ENCODE peak calls at places on chromosomes 6 and 20, in four cellular contexts. H, A, Z and B are unnamed samples.

GRCh38 chr6:53484409-53485280 is 60.3 kb downstream of the GCLC start:
- DNase-seq in H (peak; percentile 70), A (peak; percentile 85), Z (peak; percentile 84), B (peak; percentile 63)

GRCh38 chr6:9516207-9516606 is 898.7 kb downstream of the TFAP2A start:
- DNase-seq in H (peak; percentile 79), A (peak; percentile 78), Z (peak; percentile 91), B (peak; percentile 55)

GRCh38 chr6:167567142-167568033 is 242.5 kb downstream of the TTLL2 start:
- DNase-seq in H (no peak), A (peak; percentile 40), Z (no peak), B (no peak)

GRCh38 chr6:21587925-21588811 is 5.4 kb upstream of the SOX4 start:
- DNase-seq in H (peak; percentile 63), A (peak; percentile 63), Z (peak; percentile 77), B (peak; percentile 66)

GRCh38 chr6:66032626-66033025 is 325.6 kb upstream of the EYS start:
- DNase-seq in H (no peak), A (no peak), Z (no peak), B (no peak)

GRCh38 chr20:62409935-62410741 is 3.1 kb upstream of the CABLES2 start:
- DNase-seq in H (no peak), A (peak; percentile 24), Z (peak; percentile 41), B (no peak)

GRCh38 chr20:51221791-51222408 is 199.0 kb upstream of the KCNG1 start:
- DNase-seq in H (no peak), A (peak; percentile 55), Z (peak; percentile 82), B (peak; percentile 84)

GRCh38 chr6:31285982-31286381 is 14.1 kb upstream of the HLA-C start:
- DNase-seq in H (no peak), A (no peak), Z (no peak), B (no peak)

GRCh38 chr6:80771941-80772340 is 665.5 kb downstream of the BCKDHB start:
- DNase-seq in H (peak; percentile 58), A (peak; percentile 34), Z (peak; percentile 53), B (no peak)

GRCh38 chr6:120214097-120214496 is 864.5 kb upstream of the MAN1A1 start:
- DNase-seq in H (no peak), A (peak; percentile 39), Z (no peak), B (no peak)

GRCh38 chr6:97626586-97627441 is 343.8 kb upstream of the MMS22L start:
- DNase-seq in H (peak; percentile 9), A (no peak), Z (peak; percentile 0), B (no peak)

GRCh38 chr20:12976720-12977633 is 31.8 kb upstream of the SPTLC3 start:
- DNase-seq in H (no peak), A (no peak), Z (no peak), B (no peak)

GRCh38 chr20:50085481-50086365 is 27.2 kb downstream of the UBE2V1 start:
- DNase-seq in H (peak; percentile 49), A (peak; percentile 80), Z (peak; percentile 77), B (peak; percentile 80)

GRCh38 chr6:30743099-30744053 is 889 bp upstream of the FLOT1 start:
- DNase-seq in H (no peak), A (peak; percentile 46), Z (peak; percentile 45), B (no peak)

GRCh38 chr6:162260024-162260423 is 467.5 kb downstream of the PRKN start:
- DNase-seq in H (no peak), A (no peak), Z (no peak), B (no peak)

GRCh38 chr20:50295345-50295744 is 104.7 kb downstream of the CEBPB start:
- DNase-seq in H (no peak), A (no peak), Z (no peak), B (no peak)

GRCh38 chr6:100296810-100297544 is 167.7 kb downstream of the SIM1 start:
- DNase-seq in H (peak; percentile 67), A (peak; percentile 79), Z (peak; percentile 91), B (no peak)

GRCh38 chr6:79964607-79965081 is 17.3 kb upstream of the ELOVL4 start:
- DNase-seq in H (no peak), A (no peak), Z (no peak), B (no peak)

GRCh38 chr6:129490551-129491245 is 219.3 kb downstream of the ARHGAP18 start:
- DNase-seq in H (peak; percentile 95), A (peak; percentile 97), Z (peak; percentile 96), B (no peak)

GRCh38 chr6:158374020-158374419 is 61.8 kb downstream of the TULP4 start:
- DNase-seq in H (peak; percentile 19), A (peak; percentile 42), Z (no peak), B (peak; percentile 49)

GRCh38 chr20:53660078-53660909 is 66.7 kb upstream of the ZNF217 start:
- DNase-seq in H (no peak), A (peak; percentile 50), Z (peak; percentile 52), B (peak; percentile 16)

GRCh38 chr20:62381202-62381797 is 5.6 kb upstream of the RPS21 start:
- DNase-seq in H (peak; percentile 51), A (peak; percentile 51), Z (no peak), B (no peak)

GRCh38 chr6:90660971-90661370 is 74.1 kb upstream of the MAP3K7 start:
- DNase-seq in H (no peak), A (no peak), Z (no peak), B (no peak)

GRCh38 chr6:11607381-11607780 is 69.8 kb downstream of the TMEM170B start:
- DNase-seq in H (no peak), A (peak; percentile 73), Z (no peak), B (no peak)

GRCh38 chr20:2521369-2522305 is 12.9 kb upstream of the ZNF343 start:
- DNase-seq in H (peak; percentile 27), A (peak; percentile 63), Z (peak; percentile 73), B (peak; percentile 68)

GRCh38 chr20:58890073-58890453 is 37.5 kb downstream of the GNAS start:
- DNase-seq in H (no peak), A (no peak), Z (no peak), B (no peak)

GRCh38 chr6:168179702-168180382 is 100.8 kb upstream of the FRMD1 start:
- DNase-seq in H (no peak), A (no peak), Z (no peak), B (peak; percentile 20)

GRCh38 chr20:13058666-13059389 is 50.1 kb downstream of the SPTLC3 start:
- DNase-seq in H (no peak), A (no peak), Z (no peak), B (no peak)

GRCh38 chr20:35739294-35740163 is 2.5 kb downstream of the RBM39 start:
- DNase-seq in H (no peak), A (peak; percentile 53), Z (peak; percentile 51), B (no peak)

GRCh38 chr6:50264995-50265571 is 215.4 kb upstream of the DEFB112 start:
- DNase-seq in H (peak; percentile 9), A (no peak), Z (peak; percentile 3), B (peak; percentile 13)

GRCh38 chr6:13259393-13259792 is 68.9 kb downstream of the TBC1D7 start:
- DNase-seq in H (no peak), A (no peak), Z (no peak), B (no peak)

GRCh38 chr20:10504893-10505292 is 69.8 kb downstream of the SLX4IP start:
- DNase-seq in H (no peak), A (peak; percentile 60), Z (peak; percentile 58), B (no peak)

GRCh38 chr6:157017861-157018260 is 240.7 kb downstream of the ARID1B start:
- DNase-seq in H (no peak), A (no peak), Z (no peak), B (no peak)

GRCh38 chr6:160437153-160437552 is 89.0 kb downstream of the SLC22A3 start:
- DNase-seq in H (no peak), A (no peak), Z (no peak), B (no peak)

GRCh38 chr20:815914-816606 is 17.5 kb upstream of the FAM110A start:
- DNase-seq in H (peak; percentile 29), A (peak; percentile 61), Z (peak; percentile 78), B (peak; percentile 75)

GRCh38 chr6:148193063-148193680 is 149.5 kb upstream of the SASH1 start:
- DNase-seq in H (no peak), A (no peak), Z (no peak), B (no peak)
- H3K4me3 ChIP-seq in H (no peak overlapping the region), A (no peak overlapping the region), Z (no peak overlapping the region), B (no peak overlapping the region)

DNA sequence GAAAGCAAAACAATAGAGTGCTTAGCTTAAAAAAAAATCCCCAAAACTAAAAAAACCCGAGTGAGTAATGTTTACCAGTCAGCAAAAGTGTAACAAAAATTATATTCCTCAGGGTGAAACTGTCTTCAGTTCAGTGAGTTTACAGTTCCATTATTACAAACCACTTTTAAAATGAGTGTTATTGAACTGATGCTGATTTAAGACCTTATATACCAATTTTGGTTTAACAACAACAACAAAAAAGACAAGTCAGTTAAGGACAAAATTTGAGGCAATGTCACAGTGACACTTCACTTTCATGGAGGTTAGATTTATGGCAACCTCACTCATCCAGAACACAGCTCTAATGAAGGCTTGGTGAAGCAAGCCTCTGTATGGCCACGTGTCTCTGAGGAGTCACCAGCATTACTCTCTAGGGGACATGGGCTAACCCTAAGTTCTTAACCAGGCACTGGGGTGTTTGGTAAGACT is 630.8 kb downstream of the PHF3 start:
- DNase-seq in H (no peak), A (no peak), Z (no peak), B (no peak)
- TF ChIP-seq CTCF in H (no peak), A (no peak), Z (no peak), B (no peak)

GRCh38 chr6:34238507-34239239 is 2.0 kb downstream of the HMGA1 start:
- DNase-seq in H (no peak), A (no peak), Z (peak; percentile 26), B (no peak)

GRCh38 chr6:34239893-34240292 is 3.2 kb downstream of the HMGA1 start:
- DNase-seq in H (no peak), A (no peak), Z (peak; percentile 15), B (no peak)

GRCh38 chr6:34237722-34238506 is 1.2 kb downstream of the HMGA1 start:
- DNase-seq in H (no peak), A (peak; percentile 35), Z (peak; percentile 77), B (peak; percentile 85)

GRCh38 chr6:34240329-34241248 is 3.9 kb downstream of the HMGA1 start:
- DNase-seq in H (no peak), A (no peak), Z (no peak), B (no peak)

DNA sequence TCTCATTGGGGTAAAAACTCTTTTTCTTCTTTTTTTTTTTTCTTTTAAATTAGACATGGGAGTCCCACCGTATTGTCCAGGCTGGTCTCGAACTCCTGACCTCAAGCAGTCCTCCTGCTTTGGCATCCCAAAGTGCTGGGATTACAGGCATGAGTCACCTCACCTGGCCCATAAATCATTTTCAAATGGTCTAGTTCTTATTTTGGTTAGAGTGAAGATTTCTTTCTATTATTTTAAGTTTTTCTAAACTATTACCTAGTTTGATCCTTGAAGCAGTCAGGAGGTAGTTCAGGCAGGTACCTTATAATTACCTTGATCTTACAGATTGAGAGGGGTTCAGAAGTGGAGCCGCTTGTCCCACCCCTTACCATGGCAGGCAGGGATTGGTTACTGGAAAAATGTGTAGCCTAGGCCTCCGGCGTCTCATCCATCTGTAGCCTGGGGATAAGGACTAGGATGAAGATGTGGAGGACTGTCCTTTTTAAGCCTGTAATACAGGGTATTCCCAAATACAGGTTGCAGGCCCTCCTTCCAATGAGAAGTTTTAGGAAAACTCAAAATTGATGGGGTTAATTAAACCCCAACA is 2.7 kb downstream of the HMGA1 start:
- DNase-seq in H (no peak), A (no peak), Z (peak; percentile 32), B (no peak)
- H3K4me3 ChIP-seq in H (peak overlapping the region; percentile 82), A (no peak overlapping the region), Z (peak overlapping the region; percentile 69), B (no peak overlapping the region)

GRCh38 chr20:41537865-41538264 is 80.3 kb downstream of the CHD6 start:
- DNase-seq in H (no peak), A (no peak), Z (no peak), B (no peak)
- TF ChIP-seq CTCF in H (no peak), A (no peak), Z (no peak), B (no peak)

GRCh38 chr6:44271406-44271723 is 1.1 kb downstream of the TMEM151B start:
- DNase-seq in H (no peak), A (no peak), Z (no peak), B (no peak)
- H3K4me3 ChIP-seq in H (no peak overlapping the region), A (no peak overlapping the region), Z (no peak overlapping the region), B (no peak overlapping the region)